ENCODE peak calls at places on chromosomes 3 and 15, in four cellular contexts. P, F, T and I are unnamed samples.

GRCh38 chr3:168248383-168249047 is 152.8 kb upstream of the GOLIM4 start:
- DNase-seq in P (peak; percentile 31), F (no peak), T (no peak), I (peak; percentile 82)

GRCh38 chr3:114872056-114872455 is 275.0 kb downstream of the ZBTB20 start:
- DNase-seq in P (no peak), F (no peak), T (no peak), I (no peak)

GRCh38 chr3:38590521-38590920 is 59.0 kb downstream of the SCN5A start:
- DNase-seq in P (no peak), F (no peak), T (no peak), I (no peak)

GRCh38 chr3:47163990-47164848 is at the start of gene SETD2:
- DNase-seq in P (peak; percentile 96), F (peak; percentile 85), T (peak; percentile 95), I (peak; percentile 95)

GRCh38 chr3:170207717-170208116 is 14.5 kb upstream of the PRKCI start:
- DNase-seq in P (no peak), F (no peak), T (no peak), I (no peak)

GRCh38 chr3:126500016-126500415 is 17.6 kb downstream of the UROC1 start:
- DNase-seq in P (no peak), F (no peak), T (no peak), I (no peak)

GRCh38 chr3:133527306-133527705 is 46.2 kb upstream of the CDV3 start:
- DNase-seq in P (no peak), F (no peak), T (no peak), I (no peak)

GRCh38 chr15:94081829-94082228 is 149.5 kb upstream of the MCTP2 start:
- DNase-seq in P (no peak), F (no peak), T (no peak), I (no peak)

GRCh38 chr15:67146214-67146613 is 80.8 kb downstream of the SMAD3 start:
- DNase-seq in P (no peak), F (no peak), T (no peak), I (no peak)

GRCh38 chr3:32961189-32961715 is 9.8 kb downstream of the CCR4 start:
- DNase-seq in P (no peak), F (no peak), T (no peak), I (no peak)

GRCh38 chr15:29968099-29968892 is 114.5 kb upstream of the GOLGA8J start:
- DNase-seq in P (peak; percentile 42), F (no peak), T (no peak), I (no peak)

GRCh38 chr15:60010467-60011257 is 6.6 kb downstream of the FOXB1 start:
- DNase-seq in P (no peak), F (no peak), T (no peak), I (no peak)

GRCh38 chr3:41893977-41894376 is 67.9 kb downstream of the ULK4 start:
- DNase-seq in P (peak; percentile 16), F (no peak), T (no peak), I (no peak)

GRCh38 chr3:140384876-140385275 is 293.0 kb upstream of the TRIM42 start:
- DNase-seq in P (no peak), F (no peak), T (no peak), I (no peak)

GRCh38 chr3:11544413-11545181 is 99.1 kb downstream of the VGLL4 start:
- DNase-seq in P (peak; percentile 79), F (peak; percentile 12), T (peak; percentile 39), I (peak; percentile 88)

GRCh38 chr3:189902230-189903186 is 218.2 kb downstream of the P3H2 start:
- DNase-seq in P (no peak), F (no peak), T (no peak), I (no peak)

GRCh38 chr15:90550919-90551318 is 21.2 kb downstream of the CRTC3 start:
- DNase-seq in P (no peak), F (no peak), T (no peak), I (no peak)

GRCh38 chr3:32398531-32398930 is 6.9 kb downstream of the CMTM7 start:
- DNase-seq in P (no peak), F (no peak), T (peak; percentile 55), I (peak; percentile 90)

GRCh38 chr3:8733332-8734094 is at the start of gene CAV3:
- DNase-seq in P (peak; percentile 47), F (no peak), T (no peak), I (no peak)

GRCh38 chr15:54082836-54083492 is 104.7 kb downstream of the UNC13C start:
- DNase-seq in P (peak; percentile 19), F (no peak), T (no peak), I (no peak)

GRCh38 chr3:115804722-115805121 is 181.4 kb downstream of the GAP43 start:
- DNase-seq in P (no peak), F (no peak), T (no peak), I (no peak)

GRCh38 chr3:183161552-183162345 is 785 bp downstream of the LAMP3 start:
- DNase-seq in P (no peak), F (no peak), T (no peak), I (no peak)

GRCh38 chr3:174859109-174859735 is at the start of gene NAALADL2:
- DNase-seq in P (no peak), F (no peak), T (no peak), I (no peak)

GRCh38 chr3:94429517-94429916 is 366.7 kb downstream of the NSUN3 start:
- DNase-seq in P (no peak), F (no peak), T (no peak), I (no peak)

GRCh38 chr3:53134631-53135232 is 4.5 kb upstream of the RFT1 start:
- DNase-seq in P (peak; percentile 81), F (peak; percentile 31), T (peak; percentile 66), I (peak; percentile 88)

GRCh38 chr3:4898454-4899313 is 80.6 kb upstream of the BHLHE40 start:
- DNase-seq in P (no peak), F (no peak), T (no peak), I (no peak)

GRCh38 chr3:159418571-159419526 is 569.8 kb upstream of the IL12A start:
- DNase-seq in P (no peak), F (no peak), T (no peak), I (no peak)

GRCh38 chr15:75693501-75694240 is 19.0 kb downstream of the CSPG4 start:
- DNase-seq in P (peak; percentile 96), F (no peak), T (no peak), I (no peak)

DNA sequence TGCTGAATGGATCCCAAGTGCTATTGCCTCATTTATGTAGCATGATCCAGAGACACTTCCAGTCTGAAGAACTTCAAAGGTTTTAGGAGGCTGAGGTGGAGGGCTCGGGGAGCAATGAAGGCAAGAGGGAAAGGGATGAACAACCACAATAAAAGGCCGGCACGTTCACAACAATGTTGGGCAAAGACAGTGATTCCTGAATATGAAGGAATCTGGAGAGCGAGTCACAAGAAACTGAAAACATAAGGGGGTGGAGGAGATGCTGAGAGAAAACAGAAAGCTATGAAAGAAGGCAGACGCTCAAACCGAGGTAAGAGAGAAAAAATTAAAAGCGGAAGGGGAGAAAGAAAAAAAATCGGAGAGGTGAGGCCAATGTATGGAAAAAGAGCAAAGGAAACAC is 120.1 kb downstream of the GREM1 start:
- DNase-seq in P (no peak), F (no peak), T (no peak), I (no peak)
- H3K9me3 ChIP-seq in P (no peaks in the 10 kb centered on the region), F (no peaks in the 10 kb centered on the region), T (no peaks in the 10 kb centered on the region), I (no peaks in the 10 kb centered on the region)

GRCh38 chr15:79919090-79919748 is 22.4 kb upstream of the MTHFS start:
- DNase-seq in P (no peak), F (no peak), T (no peak), I (no peak)
- H3K9me3 ChIP-seq in P (peaks cover 32% of the 10 kb centered on the region), F (no peaks in the 10 kb centered on the region), T (peaks cover 27% of the 10 kb centered on the region), I (peaks cover 75% of the 10 kb centered on the region)

DNA sequence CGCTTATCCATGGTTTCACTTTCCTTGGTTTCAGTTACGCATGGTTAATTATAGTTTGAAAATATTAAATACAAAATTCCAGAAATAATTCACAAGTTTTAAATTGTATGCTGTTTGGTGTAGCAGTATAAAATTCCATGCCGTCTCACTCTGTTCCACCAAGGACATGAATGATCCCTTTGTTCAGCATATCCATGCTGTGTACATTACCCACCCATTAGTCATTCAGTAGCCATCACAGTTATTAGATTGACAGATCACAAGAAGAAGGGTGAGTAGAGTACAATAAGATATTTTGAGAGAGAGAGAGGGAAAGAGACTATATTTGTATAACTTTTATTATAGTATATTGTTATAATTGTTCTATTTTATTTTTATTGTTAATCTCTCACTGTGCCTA is 535.5 kb downstream of the SQOR start:
- DNase-seq in P (no peak), F (no peak), T (no peak), I (no peak)
- H3K9me3 ChIP-seq in P (peaks cover 5% of the 10 kb centered on the region), F (no peaks in the 10 kb centered on the region), T (no peaks in the 10 kb centered on the region), I (peaks cover 37% of the 10 kb centered on the region)

GRCh38 chr3:179281825-179282224 is 30.9 kb upstream of the KCNMB3 start:
- DNase-seq in P (no peak), F (no peak), T (no peak), I (no peak)
- H3K9me3 ChIP-seq in P (no peaks in the 10 kb centered on the region), F (no peaks in the 10 kb centered on the region), T (no peaks in the 10 kb centered on the region), I (no peaks in the 10 kb centered on the region)

GRCh38 chr3:123094492-123094891 is 27.7 kb downstream of the PDIA5 start:
- DNase-seq in P (no peak), F (no peak), T (no peak), I (no peak)
- H3K9me3 ChIP-seq in P (no peaks in the 10 kb centered on the region), F (no peaks in the 10 kb centered on the region), T (no peaks in the 10 kb centered on the region), I (no peaks in the 10 kb centered on the region)